ENCODE peak calls at places on chromosomes 3 and 15, in ten cellular contexts. One of them, this sample, is unnamed.
A peak's percentile ranks its signal among the peaks of the same experiment; 100 is the strongest.

GRCh38 chr3:10500717-10501663 is 4.4 kb downstream of the ATP2B2 start:
- DNase-seq in activated CD4-positive, alpha-beta T cell treated with anti-CD3 and anti-CD28 coated beads for 36 hours: no peak
- DNase-seq in HuH-7.5: no peak
- DNase-seq in naive thymus-derived CD8-positive, alpha-beta T cell: no peak
- DNase-seq in effector CD4-positive, alpha-beta T cell: no peak
- DNase-seq in mesothelial cell of epicardium: no peak
- DNase-seq in activated naive CD8-positive, alpha-beta T cell treated with anti-CD3 and anti-CD28 coated beads, Interleukin-2, amount 50 U/mL, for 24 hours: no peak
- DNase-seq in LHCN-M2: no peak
- DNase-seq in mammary epithelial cell: no peak
- DNase-seq in left kidney: peak; percentile 18
- DNase-seq in this sample: no peak

GRCh38 chr3:178795349-178795748 is 259.1 kb downstream of the KCNMB2 start:
- DNase-seq in naive thymus-derived CD8-positive, alpha-beta T cell: no peak
- DNase-seq in left kidney: no peak
- DNase-seq in activated naive CD8-positive, alpha-beta T cell treated with anti-CD3 and anti-CD28 coated beads, Interleukin-2, amount 50 U/mL, for 24 hours: no peak
- DNase-seq in HuH-7.5: no peak
- DNase-seq in LHCN-M2: no peak
- DNase-seq in effector CD4-positive, alpha-beta T cell: no peak
- DNase-seq in activated CD4-positive, alpha-beta T cell treated with anti-CD3 and anti-CD28 coated beads for 36 hours: no peak
- DNase-seq in mammary epithelial cell: no peak
- DNase-seq in mesothelial cell of epicardium: no peak
- DNase-seq in this sample: no peak

GRCh38 chr15:51180534-51180933 is 85.8 kb upstream of the TNFAIP8L3 start:
- DNase-seq in mesothelial cell of epicardium: no peak
- DNase-seq in mammary epithelial cell: no peak
- DNase-seq in activated CD4-positive, alpha-beta T cell treated with anti-CD3 and anti-CD28 coated beads for 36 hours: no peak
- DNase-seq in LHCN-M2: no peak
- DNase-seq in naive thymus-derived CD8-positive, alpha-beta T cell: no peak
- DNase-seq in HuH-7.5: no peak
- DNase-seq in activated naive CD8-positive, alpha-beta T cell treated with anti-CD3 and anti-CD28 coated beads, Interleukin-2, amount 50 U/mL, for 24 hours: no peak
- DNase-seq in left kidney: no peak
- DNase-seq in effector CD4-positive, alpha-beta T cell: no peak
- DNase-seq in this sample: no peak

GRCh38 chr3:30688776-30689175 is 82.4 kb downstream of the TGFBR2 start:
- DNase-seq in activated CD4-positive, alpha-beta T cell treated with anti-CD3 and anti-CD28 coated beads for 36 hours: no peak
- DNase-seq in effector CD4-positive, alpha-beta T cell: no peak
- DNase-seq in left kidney: peak; percentile 30
- DNase-seq in mammary epithelial cell: no peak
- DNase-seq in activated naive CD8-positive, alpha-beta T cell treated with anti-CD3 and anti-CD28 coated beads, Interleukin-2, amount 50 U/mL, for 24 hours: no peak
- DNase-seq in LHCN-M2: peak; percentile 59
- DNase-seq in naive thymus-derived CD8-positive, alpha-beta T cell: no peak
- DNase-seq in HuH-7.5: no peak
- DNase-seq in mesothelial cell of epicardium: no peak
- DNase-seq in this sample: no peak

GRCh38 chr3:134341391-134341790 is 32.9 kb downstream of the AMOTL2 start:
- DNase-seq in mammary epithelial cell: peak; percentile 38
- DNase-seq in LHCN-M2: no peak
- DNase-seq in activated naive CD8-positive, alpha-beta T cell treated with anti-CD3 and anti-CD28 coated beads, Interleukin-2, amount 50 U/mL, for 24 hours: no peak
- DNase-seq in HuH-7.5: no peak
- DNase-seq in mesothelial cell of epicardium: no peak
- DNase-seq in effector CD4-positive, alpha-beta T cell: no peak
- DNase-seq in left kidney: no peak
- DNase-seq in naive thymus-derived CD8-positive, alpha-beta T cell: no peak
- DNase-seq in activated CD4-positive, alpha-beta T cell treated with anti-CD3 and anti-CD28 coated beads for 36 hours: no peak
- DNase-seq in this sample: no peak

GRCh38 chr15:62212746-62213145 is 47.7 kb upstream of the C2CD4B start:
- DNase-seq in mammary epithelial cell: no peak
- DNase-seq in HuH-7.5: no peak
- DNase-seq in left kidney: no peak
- DNase-seq in mesothelial cell of epicardium: no peak
- DNase-seq in LHCN-M2: no peak
- DNase-seq in activated naive CD8-positive, alpha-beta T cell treated with anti-CD3 and anti-CD28 coated beads, Interleukin-2, amount 50 U/mL, for 24 hours: no peak
- DNase-seq in activated CD4-positive, alpha-beta T cell treated with anti-CD3 and anti-CD28 coated beads for 36 hours: no peak
- DNase-seq in naive thymus-derived CD8-positive, alpha-beta T cell: peak; percentile 5
- DNase-seq in effector CD4-positive, alpha-beta T cell: no peak
- DNase-seq in this sample: no peak

GRCh38 chr3:105967117-105967516 is 98.3 kb upstream of the CBLB start:
- DNase-seq in activated naive CD8-positive, alpha-beta T cell treated with anti-CD3 and anti-CD28 coated beads, Interleukin-2, amount 50 U/mL, for 24 hours: no peak
- DNase-seq in naive thymus-derived CD8-positive, alpha-beta T cell: no peak
- DNase-seq in mammary epithelial cell: no peak
- DNase-seq in left kidney: peak; percentile 76
- DNase-seq in mesothelial cell of epicardium: no peak
- DNase-seq in HuH-7.5: no peak
- DNase-seq in activated CD4-positive, alpha-beta T cell treated with anti-CD3 and anti-CD28 coated beads for 36 hours: no peak
- DNase-seq in effector CD4-positive, alpha-beta T cell: no peak
- DNase-seq in LHCN-M2: peak; percentile 43
- DNase-seq in this sample: peak; percentile 34

GRCh38 chr15:56207092-56207491 is 36.6 kb downstream of the RFX7 start:
- DNase-seq in left kidney: no peak
- DNase-seq in HuH-7.5: no peak
- DNase-seq in effector CD4-positive, alpha-beta T cell: no peak
- DNase-seq in mammary epithelial cell: no peak
- DNase-seq in activated CD4-positive, alpha-beta T cell treated with anti-CD3 and anti-CD28 coated beads for 36 hours: no peak
- DNase-seq in naive thymus-derived CD8-positive, alpha-beta T cell: no peak
- DNase-seq in activated naive CD8-positive, alpha-beta T cell treated with anti-CD3 and anti-CD28 coated beads, Interleukin-2, amount 50 U/mL, for 24 hours: no peak
- DNase-seq in mesothelial cell of epicardium: no peak
- DNase-seq in LHCN-M2: no peak
- DNase-seq in this sample: no peak

GRCh38 chr3:56775931-56776461 is 25.8 kb downstream of the ARHGEF3 start:
- DNase-seq in left kidney: peak; percentile 35
- DNase-seq in mammary epithelial cell: no peak
- DNase-seq in naive thymus-derived CD8-positive, alpha-beta T cell: no peak
- DNase-seq in mesothelial cell of epicardium: no peak
- DNase-seq in activated naive CD8-positive, alpha-beta T cell treated with anti-CD3 and anti-CD28 coated beads, Interleukin-2, amount 50 U/mL, for 24 hours: no peak
- DNase-seq in LHCN-M2: no peak
- DNase-seq in activated CD4-positive, alpha-beta T cell treated with anti-CD3 and anti-CD28 coated beads for 36 hours: no peak
- DNase-seq in HuH-7.5: no peak
- DNase-seq in effector CD4-positive, alpha-beta T cell: no peak
- DNase-seq in this sample: no peak

GRCh38 chr3:63968612-63969350 is 54.5 kb downstream of the PSMD6 start:
- DNase-seq in mesothelial cell of epicardium: no peak
- DNase-seq in mammary epithelial cell: peak; percentile 26
- DNase-seq in activated CD4-positive, alpha-beta T cell treated with anti-CD3 and anti-CD28 coated beads for 36 hours: no peak
- DNase-seq in naive thymus-derived CD8-positive, alpha-beta T cell: no peak
- DNase-seq in left kidney: peak; percentile 29
- DNase-seq in activated naive CD8-positive, alpha-beta T cell treated with anti-CD3 and anti-CD28 coated beads, Interleukin-2, amount 50 U/mL, for 24 hours: no peak
- DNase-seq in effector CD4-positive, alpha-beta T cell: no peak
- DNase-seq in HuH-7.5: no peak
- DNase-seq in LHCN-M2: no peak
- DNase-seq in this sample: no peak

GRCh38 chr15:90583471-90584252 is 53.9 kb downstream of the CRTC3 start:
- DNase-seq in activated naive CD8-positive, alpha-beta T cell treated with anti-CD3 and anti-CD28 coated beads, Interleukin-2, amount 50 U/mL, for 24 hours: no peak
- DNase-seq in LHCN-M2: no peak
- DNase-seq in mesothelial cell of epicardium: no peak
- DNase-seq in effector CD4-positive, alpha-beta T cell: no peak
- DNase-seq in naive thymus-derived CD8-positive, alpha-beta T cell: no peak
- DNase-seq in activated CD4-positive, alpha-beta T cell treated with anti-CD3 and anti-CD28 coated beads for 36 hours: no peak
- DNase-seq in HuH-7.5: no peak
- DNase-seq in left kidney: no peak
- DNase-seq in mammary epithelial cell: no peak
- DNase-seq in this sample: no peak

GRCh38 chr3:112376996-112377395 is 44.0 kb downstream of the CD200 start:
- DNase-seq in naive thymus-derived CD8-positive, alpha-beta T cell: no peak
- DNase-seq in left kidney: peak; percentile 42
- DNase-seq in activated CD4-positive, alpha-beta T cell treated with anti-CD3 and anti-CD28 coated beads for 36 hours: no peak
- DNase-seq in activated naive CD8-positive, alpha-beta T cell treated with anti-CD3 and anti-CD28 coated beads, Interleukin-2, amount 50 U/mL, for 24 hours: no peak
- DNase-seq in LHCN-M2: peak; percentile 92
- DNase-seq in mammary epithelial cell: peak; percentile 57
- DNase-seq in effector CD4-positive, alpha-beta T cell: no peak
- DNase-seq in mesothelial cell of epicardium: no peak
- DNase-seq in HuH-7.5: no peak
- DNase-seq in this sample: no peak

GRCh38 chr15:39699531-39700110 is 83.0 kb downstream of the FSIP1 start:
- DNase-seq in effector CD4-positive, alpha-beta T cell: no peak
- DNase-seq in activated CD4-positive, alpha-beta T cell treated with anti-CD3 and anti-CD28 coated beads for 36 hours: no peak
- DNase-seq in mesothelial cell of epicardium: no peak
- DNase-seq in LHCN-M2: no peak
- DNase-seq in activated naive CD8-positive, alpha-beta T cell treated with anti-CD3 and anti-CD28 coated beads, Interleukin-2, amount 50 U/mL, for 24 hours: no peak
- DNase-seq in mammary epithelial cell: no peak
- DNase-seq in HuH-7.5: no peak
- DNase-seq in naive thymus-derived CD8-positive, alpha-beta T cell: no peak
- DNase-seq in left kidney: no peak
- DNase-seq in this sample: no peak

GRCh38 chr3:52218953-52219650 is 6.3 kb downstream of the TLR9 start:
- DNase-seq in activated CD4-positive, alpha-beta T cell treated with anti-CD3 and anti-CD28 coated beads for 36 hours: peak; percentile 7
- DNase-seq in effector CD4-positive, alpha-beta T cell: no peak
- DNase-seq in mesothelial cell of epicardium: no peak
- DNase-seq in left kidney: peak; percentile 92
- DNase-seq in mammary epithelial cell: no peak
- DNase-seq in HuH-7.5: no peak
- DNase-seq in activated naive CD8-positive, alpha-beta T cell treated with anti-CD3 and anti-CD28 coated beads, Interleukin-2, amount 50 U/mL, for 24 hours: peak; percentile 4
- DNase-seq in LHCN-M2: no peak
- DNase-seq in naive thymus-derived CD8-positive, alpha-beta T cell: no peak
- DNase-seq in this sample: no peak

GRCh38 chr15:82971223-82971984 is 14.6 kb upstream of the RAMAC start:
- DNase-seq in left kidney: peak; percentile 61
- DNase-seq in LHCN-M2: no peak
- DNase-seq in activated naive CD8-positive, alpha-beta T cell treated with anti-CD3 and anti-CD28 coated beads, Interleukin-2, amount 50 U/mL, for 24 hours: no peak
- DNase-seq in HuH-7.5: no peak
- DNase-seq in activated CD4-positive, alpha-beta T cell treated with anti-CD3 and anti-CD28 coated beads for 36 hours: no peak
- DNase-seq in naive thymus-derived CD8-positive, alpha-beta T cell: no peak
- DNase-seq in mammary epithelial cell: no peak
- DNase-seq in mesothelial cell of epicardium: no peak
- DNase-seq in effector CD4-positive, alpha-beta T cell: no peak
- DNase-seq in this sample: no peak